ENCODE peak calls at places on chromosomes 2 and 18, in seven cellular contexts. Q is H1, T is HCT116, V is HepG2, C is GM12878, P is SK-N-SH, W is K562. L is an unnamed sample.

GRCh38 chr2:199646439-199646838 is 188.7 kb upstream of the SATB2 start:
- DNase-seq in Q (no peak), T (no peak), V (no peak), C (peak; percentile 16), P (no peak), W (no peak), L (no peak)

GRCh38 chr2:219603784-219604183 is 6.1 kb downstream of the STK11IP start:
- DNase-seq in Q (no peak), T (no peak), V (no peak), C (no peak), P (no peak), W (no peak), L (no peak)

GRCh38 chr2:171347591-171348032 is 86.2 kb downstream of the METTL8 start:
- DNase-seq in Q (no peak), T (peak; percentile 28), V (no peak), C (no peak), P (no peak), W (no peak), L (peak; percentile 29)

GRCh38 chr2:183204397-183204796 is 80.2 kb downstream of the NUP35 start:
- DNase-seq in Q (no peak), T (no peak), V (no peak), C (no peak), P (no peak), W (no peak), L (no peak)

GRCh38 chr2:142040554-142040953 is 90.3 kb downstream of the LRP1B start:
- DNase-seq in Q (no peak), T (no peak), V (no peak), C (no peak), P (no peak), W (no peak), L (no peak)

GRCh38 chr18:22165049-22165602 is 4.3 kb upstream of the GATA6 start:
- DNase-seq in Q (no peak), T (no peak), V (no peak), C (no peak), P (peak; percentile 33), W (no peak), L (no peak)

GRCh38 chr2:68766378-68766845 is 31.8 kb downstream of the ARHGAP25 start:
- DNase-seq in Q (no peak), T (no peak), V (no peak), C (no peak), P (no peak), W (no peak), L (no peak)

GRCh38 chr2:14907014-14907612 is 274.6 kb downstream of the LRATD1 start:
- DNase-seq in Q (no peak), T (no peak), V (peak; percentile 13), C (no peak), P (no peak), W (no peak), L (peak; percentile 41)

GRCh38 chr2:233699424-233700027 is 6.8 kb downstream of the UGT1A6 start:
- DNase-seq in Q (no peak), T (no peak), V (no peak), C (no peak), P (no peak), W (no peak), L (no peak)

GRCh38 chr2:202005272-202005887 is 28.3 kb upstream of the FZD7 start:
- DNase-seq in Q (no peak), T (no peak), V (no peak), C (peak; percentile 21), P (no peak), W (no peak), L (no peak)

GRCh38 chr2:158598856-158599517 is 142.2 kb downstream of the PKP4 start:
- DNase-seq in Q (no peak), T (no peak), V (no peak), C (no peak), P (peak; percentile 25), W (no peak), L (peak; percentile 3)

GRCh38 chr2:20403693-20404381 is 43.0 kb upstream of the RHOB start:
- DNase-seq in Q (no peak), T (no peak), V (no peak), C (no peak), P (no peak), W (no peak), L (no peak)

GRCh38 chr18:52370841-52371240 is 30.8 kb downstream of the DCC start:
- DNase-seq in Q (no peak), T (no peak), V (no peak), C (no peak), P (no peak), W (no peak), L (no peak)

GRCh38 chr18:42052137-42052708 is 97.2 kb downstream of the PIK3C3 start:
- DNase-seq in Q (no peak), T (no peak), V (no peak), C (no peak), P (peak; percentile 9), W (no peak), L (no peak)

GRCh38 chr2:74935883-74936483 is 22.5 kb upstream of the POLE4 start:
- DNase-seq in Q (no peak), T (no peak), V (no peak), C (no peak), P (no peak), W (no peak), L (no peak)

GRCh38 chr2:203623616-203624015 is 82.8 kb upstream of the CD28 start:
- DNase-seq in Q (no peak), T (no peak), V (no peak), C (no peak), P (no peak), W (no peak), L (no peak)

GRCh38 chr2:119753041-119753929 is 6.4 kb upstream of the PTPN4 start:
- DNase-seq in Q (no peak), T (peak; percentile 41), V (peak; percentile 61), C (no peak), P (peak; percentile 56), W (no peak), L (no peak)

GRCh38 chr18:10791141-10791808 is 265.4 kb downstream of the NAPG start:
- DNase-seq in Q (no peak), T (no peak), V (no peak), C (no peak), P (no peak), W (no peak), L (no peak)

GRCh38 chr2:195932-196331 is 67.9 kb downstream of the SH3YL1 start:
- DNase-seq in Q (no peak), T (no peak), V (no peak), C (no peak), P (no peak), W (no peak), L (no peak)

GRCh38 chr18:26091047-26091630 is 726 bp upstream of the SS18 start:
- DNase-seq in Q (no peak), T (peak; percentile 58), V (peak; percentile 54), C (peak; percentile 51), P (no peak), W (no peak), L (peak; percentile 31)

DNA sequence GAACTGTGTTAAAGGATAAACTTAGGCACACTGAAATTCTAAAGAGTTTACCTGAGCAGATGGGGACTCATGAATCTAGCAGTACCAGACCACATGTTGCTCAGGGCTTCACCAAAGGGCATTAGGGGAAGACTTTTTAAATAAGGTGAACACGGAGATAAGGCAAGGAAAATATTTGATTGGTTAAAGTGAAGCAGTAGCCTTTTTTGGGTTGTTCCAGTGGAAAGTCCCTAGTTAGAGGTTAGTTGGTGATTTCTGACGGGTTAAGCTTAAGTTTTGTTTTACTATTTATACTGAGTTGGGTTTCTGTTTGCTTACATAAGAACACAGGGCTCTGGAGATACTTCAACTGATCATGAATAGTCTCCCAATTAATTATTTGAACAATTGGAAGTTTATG is 722.5 kb downstream of the SOCS6 start:
- DNase-seq in Q (no peak), T (no peak), V (no peak), C (peak; percentile 33), P (no peak), W (no peak), L (no peak)
- TF ChIP-seq JUND in Q (no peak), T (no peak), V (no peak), C (no peak), P (no peak), W (no peak), L (no peak)

GRCh38 chr2:136444323-136444722 is 321.0 kb upstream of the THSD7B start:
- DNase-seq in Q (no peak), T (no peak), V (no peak), C (no peak), P (no peak), W (no peak), L (no peak)
- TF ChIP-seq JUND in Q (no peak), T (no peak), V (no peak), C (no peak), P (no peak), W (no peak), L (no peak)

GRCh38 chr18:39959839-39960238 is 1995.2 kb upstream of the PIK3C3 start:
- DNase-seq in Q (no peak), T (no peak), V (no peak), C (no peak), P (no peak), W (no peak), L (no peak)
- TF ChIP-seq JUND in Q (no peak), T (no peak), V (no peak), C (no peak), P (no peak), W (no peak), L (no peak)

GRCh38 chr18:28150925-28151324 is 26.0 kb downstream of the CDH2 start:
- DNase-seq in Q (no peak), T (no peak), V (no peak), C (no peak), P (no peak), W (no peak), L (no peak)
- TF ChIP-seq JUND in Q (no peak), T (no peak), V (no peak), C (no peak), P (no peak), W (no peak), L (no peak)

DNA sequence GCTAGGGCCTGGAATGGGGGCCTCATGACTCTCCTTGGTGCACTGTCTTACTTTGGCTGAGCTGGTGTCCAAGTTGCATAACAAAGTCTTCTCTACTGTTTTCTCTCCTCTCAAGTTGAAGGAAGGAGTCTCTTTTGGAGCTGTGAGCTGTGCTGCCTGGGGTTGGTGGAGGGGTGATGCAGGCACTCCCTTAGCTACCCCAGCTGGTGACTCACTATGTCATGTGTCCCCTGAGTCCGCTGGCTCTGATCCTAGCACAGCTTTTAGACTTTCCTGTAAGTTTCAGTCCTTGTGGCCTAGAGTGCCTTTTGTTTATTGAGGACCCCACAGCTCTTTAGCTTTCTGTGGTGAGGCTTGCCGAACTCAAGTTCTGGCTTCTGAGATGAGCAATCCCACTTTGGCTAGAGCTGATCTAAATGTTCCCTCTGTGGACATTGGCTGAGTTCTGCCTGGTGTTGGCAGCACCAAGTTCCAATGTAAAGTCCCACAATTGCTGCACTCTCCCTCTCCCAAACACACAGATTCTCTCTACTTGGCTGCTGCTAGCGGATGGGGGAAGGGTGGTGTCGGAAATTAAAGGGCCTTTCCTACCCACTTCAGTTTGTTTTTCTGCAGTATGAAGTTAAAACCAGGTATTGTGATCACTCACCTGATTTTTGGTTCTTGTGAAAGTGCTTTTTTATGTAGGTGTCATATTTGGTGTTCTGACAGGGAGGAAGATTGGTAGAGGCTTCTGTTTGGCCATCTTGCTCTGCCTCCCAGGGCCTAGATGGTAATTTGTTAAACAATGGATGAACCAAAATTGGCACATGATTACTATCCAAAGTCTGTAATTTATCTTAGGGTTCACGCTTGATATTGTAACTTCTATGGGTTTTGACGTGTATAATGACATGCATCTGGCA is 83.2 kb downstream of the COMMD1 start:
- DNase-seq in Q (no peak), T (no peak), V (no peak), C (no peak), P (no peak), W (no peak), L (no peak)
- TF ChIP-seq JUND in Q (no peak), T (no peak), V (no peak), C (no peak), P (no peak), W (no peak), L (no peak)